ENCODE peak calls at places on chromosome 14, in five cellular contexts. H is psoas muscle; Y is spleen; A is cardiac fibroblast; U is CD8-positive, alpha-beta T cell. S is an unnamed sample.

GRCh38 chr14:100570726-100571454 is 16.3 kb downstream of the BEGAIN start:
- DNase-seq in Y (no peak), A (no peak), U (no peak), H (no peak), S (no peak)

GRCh38 chr14:43003845-43004244 is 1397.2 kb downstream of the LRFN5 start:
- DNase-seq in A (no peak), H (no peak), U (no peak), Y (no peak), S (no peak)

GRCh38 chr14:32259368-32260013 is 56.4 kb upstream of the RNU6-8 start:
- DNase-seq in Y (no peak), A (peak; percentile 22), H (no peak), U (no peak), S (no peak)

GRCh38 chr14:68910540-68910939 is 68.6 kb downstream of the ACTN1 start:
- DNase-seq in H (no peak), Y (no peak), A (no peak), U (no peak), S (no peak)

GRCh38 chr14:88551936-88552565 is 2.8 kb downstream of the PTPN21 start:
- DNase-seq in Y (no peak), H (peak; percentile 56), A (peak; percentile 32), U (no peak), S (no peak)

GRCh38 chr14:64801800-64802199 is 77.9 kb downstream of the SPTB start:
- DNase-seq in Y (no peak), U (no peak), H (no peak), A (peak; percentile 18), S (no peak)

GRCh38 chr14:101068293-101068957 is 164.9 kb upstream of the RTL1 start:
- DNase-seq in Y (peak; percentile 62), H (peak; percentile 41), A (no peak), U (no peak), S (peak; percentile 61)

GRCh38 chr14:22887990-22888378 is 5.0 kb downstream of the REM2 start:
- DNase-seq in U (no peak), H (no peak), A (no peak), Y (peak; percentile 91), S (no peak)

GRCh38 chr14:86015511-86015910 is 485.6 kb downstream of the FLRT2 start:
- DNase-seq in U (no peak), H (no peak), A (no peak), Y (no peak), S (no peak)

GRCh38 chr14:24329736-24330135 is 5.1 kb downstream of the ADCY4 start:
- DNase-seq in U (peak; percentile 61), A (no peak), Y (peak; percentile 94), H (peak; percentile 71), S (no peak)

GRCh38 chr14:88264116-88264515 is 59.0 kb downstream of the KCNK10 start:
- DNase-seq in A (no peak), Y (no peak), H (no peak), U (no peak), S (no peak)

GRCh38 chr14:100221419-100222218 is 17.3 kb upstream of the YY1 start:
- DNase-seq in H (no peak), A (peak; percentile 63), U (peak; percentile 55), Y (peak; percentile 90), S (peak; percentile 52)

GRCh38 chr14:85122690-85123089 is 407.3 kb upstream of the FLRT2 start:
- DNase-seq in Y (no peak), A (peak; percentile 3), H (no peak), U (no peak), S (no peak)

GRCh38 chr14:69711065-69711464 is 55.9 kb upstream of the SRSF5 start:
- DNase-seq in Y (no peak), H (peak; percentile 88), U (no peak), A (peak; percentile 41), S (no peak)

GRCh38 chr14:76911473-76911872 is 85.3 kb downstream of the LRRC74A start:
- DNase-seq in A (no peak), U (no peak), H (no peak), Y (no peak), S (no peak)

GRCh38 chr14:75299576-75299975 is 20.9 kb downstream of the FOS start:
- DNase-seq in H (no peak), U (no peak), Y (no peak), A (peak; percentile 61), S (no peak)

GRCh38 chr14:70660967-70661871 is 19.5 kb downstream of the TTC9 start:
- DNase-seq in Y (no peak), U (peak; percentile 45), A (no peak), H (no peak), S (no peak)

GRCh38 chr14:22479132-22479531 is 109.9 kb downstream of the DAD1 start:
- DNase-seq in H (no peak), Y (no peak), A (no peak), U (no peak), S (no peak)

GRCh38 chr14:94051115-94051514 is 25.0 kb downstream of the OTUB2 start:
- DNase-seq in H (no peak), Y (peak; percentile 63), U (no peak), A (peak; percentile 69), S (no peak)

GRCh38 chr14:98858158-98858557 is 413.8 kb downstream of the BCL11B start:
- DNase-seq in Y (no peak), A (no peak), U (no peak), H (no peak), S (no peak)

GRCh38 chr14:102362084-102362483 is 606 bp downstream of the CINP start:
- DNase-seq in H (no peak), U (no peak), Y (no peak), A (peak; percentile 14), S (peak; percentile 3)

GRCh38 chr14:30375280-30375892 is 183.6 kb upstream of the G2E3 start:
- DNase-seq in Y (peak; percentile 75), A (peak; percentile 62), U (peak; percentile 4), H (peak; percentile 74), S (no peak)

DNA sequence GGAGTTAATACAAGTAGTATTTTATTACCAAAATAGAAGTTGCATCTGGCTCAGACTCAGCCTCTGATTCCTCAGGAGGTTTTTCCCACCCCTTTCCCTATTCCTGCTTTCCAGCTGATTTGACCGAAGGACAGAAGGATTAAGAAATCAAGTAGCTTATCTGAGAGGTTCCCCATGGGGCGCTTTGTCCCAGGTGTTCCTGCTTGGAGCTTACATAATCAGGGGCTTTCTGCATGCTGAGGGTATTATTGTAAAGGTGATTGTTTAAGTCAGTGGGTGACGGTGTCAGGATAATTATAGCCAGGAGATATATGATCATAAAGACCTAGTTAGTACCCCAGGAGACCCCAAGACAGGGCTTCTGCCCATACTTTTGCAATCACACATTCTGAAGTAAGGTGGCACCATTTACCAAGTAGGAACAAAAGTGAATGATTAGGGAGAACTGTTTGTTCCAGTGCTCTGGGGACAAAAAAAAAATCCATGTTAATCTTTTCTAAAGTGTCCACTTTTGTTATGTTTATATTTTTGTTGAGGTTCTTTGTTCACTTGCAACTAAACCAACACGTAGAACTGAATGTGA is 921.3 kb downstream of the NRXN3 start:
- DNase-seq in A (no peak), Y (no peak), U (no peak), H (no peak), S (no peak)
- TF ChIP-seq CTCF in A (no peak), Y (no peak), U (no peak), H (no peak), S (peak; percentile 51)

DNA sequence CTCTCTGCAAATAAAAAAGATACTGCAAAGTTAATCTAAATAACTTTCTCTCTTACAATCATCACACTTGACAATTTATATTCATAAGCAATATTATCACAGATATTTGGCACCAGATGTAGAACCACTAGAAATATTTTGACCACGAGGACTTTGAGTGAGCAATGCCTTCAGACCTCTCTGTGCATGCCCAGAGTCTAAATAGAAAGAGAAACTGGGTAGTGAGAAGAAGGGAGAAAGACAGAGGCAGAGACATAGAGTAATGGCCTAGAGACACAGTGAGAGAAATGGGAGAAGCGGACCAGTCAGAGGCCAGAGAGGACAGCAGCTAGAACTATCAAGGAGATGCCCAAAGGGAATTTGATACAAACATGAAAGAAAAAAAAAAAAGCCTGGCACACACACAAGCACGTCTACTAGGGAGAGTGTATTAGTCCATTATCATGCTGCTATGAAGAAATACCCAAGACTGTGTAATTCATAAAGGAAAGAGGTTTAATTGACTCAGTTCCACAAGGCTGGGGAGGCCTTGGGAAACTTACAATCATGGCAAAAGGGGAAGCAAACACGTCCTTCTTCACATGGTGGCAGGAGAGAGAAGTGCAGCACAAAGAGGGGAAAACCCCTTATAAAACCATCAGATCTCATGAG is 41.1 kb downstream of the BMP4 start:
- DNase-seq in Y (no peak), H (no peak), A (peak; percentile 34), U (no peak), S (no peak)
- TF ChIP-seq CTCF in Y (no peak), H (no peak), A (no peak), U (no peak), S (no peak)

GRCh38 chr14:73589128-73589527 is 2.5 kb upstream of the ACOT4 start:
- DNase-seq in U (no peak), Y (no peak), H (no peak), A (no peak), S (no peak)

GRCh38 chr14:73594491-73594890 is 2.8 kb downstream of the ACOT4 start:
- DNase-seq in A (no peak), Y (no peak), H (no peak), U (no peak), S (no peak)

DNA sequence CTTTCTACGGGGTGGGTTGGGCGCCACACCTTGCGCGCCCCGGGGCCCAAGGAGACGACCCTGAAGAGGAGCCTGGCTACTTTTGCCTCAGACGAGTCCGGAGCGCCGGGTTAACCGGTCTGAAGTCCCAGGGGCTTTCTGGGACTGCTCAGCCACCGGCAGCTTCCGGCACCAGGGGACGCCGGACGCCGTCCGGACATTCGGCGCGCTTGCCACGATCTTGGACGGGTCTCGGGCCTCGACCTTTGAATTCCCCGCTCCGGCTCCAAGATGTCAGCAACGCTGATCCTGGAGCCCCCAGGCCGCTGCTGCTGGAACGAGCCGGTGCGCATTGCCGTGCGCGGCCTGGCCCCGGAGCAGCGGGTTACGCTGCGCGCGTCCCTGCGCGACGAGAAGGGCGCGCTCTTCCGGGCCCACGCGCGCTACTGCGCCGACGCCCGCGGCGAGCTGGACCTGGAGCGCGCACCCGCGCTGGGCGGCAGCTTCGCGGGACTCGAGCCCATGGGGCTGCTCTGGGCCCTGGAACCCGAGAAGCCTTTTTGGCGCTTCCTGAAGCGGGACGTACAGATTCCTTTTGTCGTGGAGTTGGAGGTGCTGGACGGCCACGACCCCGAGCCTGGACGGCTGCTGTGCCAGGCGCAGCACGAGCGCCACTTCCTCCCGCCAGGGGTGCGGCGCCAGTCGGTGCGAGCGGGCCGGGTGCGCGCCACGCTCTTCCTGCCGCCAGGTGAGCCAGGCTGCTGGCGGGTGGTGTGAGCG is at the start of gene ACOT4:
- DNase-seq in Y (peak; percentile 89), A (peak; percentile 31), U (peak; percentile 49), H (peak; percentile 64), S (no peak)
- TF ChIP-seq CTCF in Y (no peak), A (no peak), U (no peak), H (no peak), S (peak; percentile 38)

GRCh38 chr14:90816686-90817436 is 631 bp upstream of the TTC7B start:
- DNase-seq in A (no peak), U (no peak), Y (no peak), H (no peak), S (no peak)
- TF ChIP-seq CTCF in A (no peak), U (no peak), Y (peak; percentile 35), H (no peak), S (peak; percentile 49)

GRCh38 chr14:60760209-60760608 is 25.6 kb downstream of the MNAT1 start:
- DNase-seq in H (no peak), U (no peak), Y (no peak), A (no peak), S (no peak)
- TF ChIP-seq CTCF in H (no peak), U (no peak), Y (no peak), A (no peak), S (no peak)

S was measured in chondrocyte.